ENCODE peak calls at places on chromosomes 16 and 17, in seven cellular contexts. One of them, this sample, is unnamed.

GRCh38 chr16:8677481-8677880 is 3.1 kb downstream of the ABAT start:
- DNase-seq in amygdala: no peak
- DNase-seq in RCC 7860: no peak
- DNase-seq in brain microvascular endothelial cell: no peak
- DNase-seq in stimulated activated CD4-positive, alpha-beta T cell treated with anti-CD3 and anti-CD28 coated beads, Interleukin-2, amount 100 ng/mL, for 4 hours: no peak
- DNase-seq in endothelial cell: no peak
- DNase-seq in stomach: no peak
- DNase-seq in this sample: peak; percentile 33

GRCh38 chr16:28042856-28043255 is 20.7 kb downstream of the GSG1L start:
- DNase-seq in stomach: no peak
- DNase-seq in endothelial cell: no peak
- DNase-seq in brain microvascular endothelial cell: no peak
- DNase-seq in stimulated activated CD4-positive, alpha-beta T cell treated with anti-CD3 and anti-CD28 coated beads, Interleukin-2, amount 100 ng/mL, for 4 hours: no peak
- DNase-seq in amygdala: no peak
- DNase-seq in RCC 7860: no peak
- DNase-seq in this sample: no peak

GRCh38 chr16:69410285-69410990 is 14.0 kb upstream of the CYB5B start:
- DNase-seq in amygdala: no peak
- DNase-seq in stimulated activated CD4-positive, alpha-beta T cell treated with anti-CD3 and anti-CD28 coated beads, Interleukin-2, amount 100 ng/mL, for 4 hours: no peak
- DNase-seq in endothelial cell: no peak
- DNase-seq in brain microvascular endothelial cell: peak; percentile 32
- DNase-seq in RCC 7860: no peak
- DNase-seq in stomach: no peak
- DNase-seq in this sample: no peak

GRCh38 chr17:46024590-46024989 is 25.5 kb downstream of the STH start:
- DNase-seq in stimulated activated CD4-positive, alpha-beta T cell treated with anti-CD3 and anti-CD28 coated beads, Interleukin-2, amount 100 ng/mL, for 4 hours: no peak
- DNase-seq in RCC 7860: no peak
- DNase-seq in endothelial cell: no peak
- DNase-seq in amygdala: no peak
- DNase-seq in stomach: no peak
- DNase-seq in brain microvascular endothelial cell: no peak
- DNase-seq in this sample: no peak

GRCh38 chr16:74743668-74744299 is 30.8 kb downstream of the FA2H start:
- DNase-seq in stimulated activated CD4-positive, alpha-beta T cell treated with anti-CD3 and anti-CD28 coated beads, Interleukin-2, amount 100 ng/mL, for 4 hours: no peak
- DNase-seq in brain microvascular endothelial cell: peak; percentile 16
- DNase-seq in stomach: peak; percentile 97
- DNase-seq in endothelial cell: no peak
- DNase-seq in amygdala: no peak
- DNase-seq in RCC 7860: peak; percentile 95
- DNase-seq in this sample: peak; percentile 97

GRCh38 chr16:48608871-48609452 is 1.0 kb downstream of the N4BP1 start:
- DNase-seq in brain microvascular endothelial cell: no peak
- DNase-seq in RCC 7860: no peak
- DNase-seq in stomach: peak; percentile 21
- DNase-seq in stimulated activated CD4-positive, alpha-beta T cell treated with anti-CD3 and anti-CD28 coated beads, Interleukin-2, amount 100 ng/mL, for 4 hours: no peak
- DNase-seq in endothelial cell: no peak
- DNase-seq in amygdala: no peak
- DNase-seq in this sample: no peak

GRCh38 chr17:49874911-49875310 is 27.0 kb upstream of the TAC4 start:
- DNase-seq in stomach: no peak
- DNase-seq in endothelial cell: no peak
- DNase-seq in stimulated activated CD4-positive, alpha-beta T cell treated with anti-CD3 and anti-CD28 coated beads, Interleukin-2, amount 100 ng/mL, for 4 hours: no peak
- DNase-seq in brain microvascular endothelial cell: no peak
- DNase-seq in RCC 7860: no peak
- DNase-seq in amygdala: no peak
- DNase-seq in this sample: no peak

GRCh38 chr16:84884311-84885023 is 64.7 kb downstream of the CRISPLD2 start:
- DNase-seq in RCC 7860: peak; percentile 12
- DNase-seq in stimulated activated CD4-positive, alpha-beta T cell treated with anti-CD3 and anti-CD28 coated beads, Interleukin-2, amount 100 ng/mL, for 4 hours: no peak
- DNase-seq in brain microvascular endothelial cell: no peak
- DNase-seq in amygdala: peak; percentile 70
- DNase-seq in endothelial cell: no peak
- DNase-seq in stomach: peak; percentile 53
- DNase-seq in this sample: peak; percentile 85

GRCh38 chr17:27455914-27456680 is at the start of gene KSR1:
- DNase-seq in amygdala: peak; percentile 80
- DNase-seq in stimulated activated CD4-positive, alpha-beta T cell treated with anti-CD3 and anti-CD28 coated beads, Interleukin-2, amount 100 ng/mL, for 4 hours: peak; percentile 73
- DNase-seq in endothelial cell: peak; percentile 80
- DNase-seq in stomach: peak; percentile 89
- DNase-seq in RCC 7860: no peak
- DNase-seq in brain microvascular endothelial cell: peak; percentile 52
- DNase-seq in this sample: peak; percentile 83

GRCh38 chr16:75231570-75231969 is 12.8 kb downstream of the CTRB1 start:
- DNase-seq in stomach: no peak
- DNase-seq in RCC 7860: no peak
- DNase-seq in amygdala: no peak
- DNase-seq in endothelial cell: no peak
- DNase-seq in brain microvascular endothelial cell: no peak
- DNase-seq in stimulated activated CD4-positive, alpha-beta T cell treated with anti-CD3 and anti-CD28 coated beads, Interleukin-2, amount 100 ng/mL, for 4 hours: no peak
- DNase-seq in this sample: peak; percentile 28

GRCh38 chr17:51434434-51435170 is 174.3 kb downstream of the UTP18 start:
- DNase-seq in amygdala: no peak
- DNase-seq in RCC 7860: no peak
- DNase-seq in brain microvascular endothelial cell: no peak
- DNase-seq in stimulated activated CD4-positive, alpha-beta T cell treated with anti-CD3 and anti-CD28 coated beads, Interleukin-2, amount 100 ng/mL, for 4 hours: no peak
- DNase-seq in stomach: no peak
- DNase-seq in endothelial cell: no peak
- DNase-seq in this sample: no peak

GRCh38 chr16:4433914-4434787 is 8.5 kb downstream of the DNAJA3 start:
- DNase-seq in amygdala: no peak
- DNase-seq in endothelial cell: no peak
- DNase-seq in brain microvascular endothelial cell: no peak
- DNase-seq in RCC 7860: no peak
- DNase-seq in stomach: no peak
- DNase-seq in stimulated activated CD4-positive, alpha-beta T cell treated with anti-CD3 and anti-CD28 coated beads, Interleukin-2, amount 100 ng/mL, for 4 hours: no peak
- DNase-seq in this sample: no peak

GRCh38 chr17:34386925-34387550 is 24.0 kb upstream of the CCL1 start:
- DNase-seq in brain microvascular endothelial cell: no peak
- DNase-seq in RCC 7860: no peak
- DNase-seq in stomach: no peak
- DNase-seq in amygdala: peak; percentile 45
- DNase-seq in stimulated activated CD4-positive, alpha-beta T cell treated with anti-CD3 and anti-CD28 coated beads, Interleukin-2, amount 100 ng/mL, for 4 hours: no peak
- DNase-seq in endothelial cell: no peak
- DNase-seq in this sample: no peak

GRCh38 chr16:1154291-1154886 is 1.5 kb downstream of the CACNA1H start:
- DNase-seq in stomach: no peak
- DNase-seq in brain microvascular endothelial cell: no peak
- DNase-seq in endothelial cell: no peak
- DNase-seq in amygdala: no peak
- DNase-seq in stimulated activated CD4-positive, alpha-beta T cell treated with anti-CD3 and anti-CD28 coated beads, Interleukin-2, amount 100 ng/mL, for 4 hours: no peak
- DNase-seq in RCC 7860: no peak
- DNase-seq in this sample: no peak

GRCh38 chr17:42194133-42194899 is at the start of gene GHDC:
- DNase-seq in RCC 7860: peak; percentile 60
- DNase-seq in brain microvascular endothelial cell: peak; percentile 57
- DNase-seq in stomach: peak; percentile 86
- DNase-seq in amygdala: peak; percentile 92
- DNase-seq in stimulated activated CD4-positive, alpha-beta T cell treated with anti-CD3 and anti-CD28 coated beads, Interleukin-2, amount 100 ng/mL, for 4 hours: peak; percentile 69
- DNase-seq in endothelial cell: peak; percentile 48
- DNase-seq in this sample: peak; percentile 63

GRCh38 chr17:66747561-66748275 is 87.2 kb upstream of the CACNG5 start:
- DNase-seq in stomach: no peak
- DNase-seq in amygdala: no peak
- DNase-seq in endothelial cell: no peak
- DNase-seq in RCC 7860: no peak
- DNase-seq in stimulated activated CD4-positive, alpha-beta T cell treated with anti-CD3 and anti-CD28 coated beads, Interleukin-2, amount 100 ng/mL, for 4 hours: no peak
- DNase-seq in brain microvascular endothelial cell: peak; percentile 93
- DNase-seq in this sample: no peak

GRCh38 chr17:50908860-50909764 is 43.0 kb upstream of the TOB1 start:
- DNase-seq in brain microvascular endothelial cell: no peak
- DNase-seq in amygdala: no peak
- DNase-seq in RCC 7860: no peak
- DNase-seq in stomach: peak; percentile 95
- DNase-seq in stimulated activated CD4-positive, alpha-beta T cell treated with anti-CD3 and anti-CD28 coated beads, Interleukin-2, amount 100 ng/mL, for 4 hours: no peak
- DNase-seq in endothelial cell: no peak
- DNase-seq in this sample: no peak

GRCh38 chr17:8726951-8727555 is 17.6 kb downstream of the CCDC42 start:
- DNase-seq in endothelial cell: no peak
- DNase-seq in amygdala: no peak
- DNase-seq in brain microvascular endothelial cell: no peak
- DNase-seq in stomach: no peak
- DNase-seq in RCC 7860: no peak
- DNase-seq in stimulated activated CD4-positive, alpha-beta T cell treated with anti-CD3 and anti-CD28 coated beads, Interleukin-2, amount 100 ng/mL, for 4 hours: no peak
- DNase-seq in this sample: no peak

GRCh38 chr17:29588561-29589411 is 662 bp downstream of the GIT1 start:
- DNase-seq in brain microvascular endothelial cell: no peak
- DNase-seq in endothelial cell: peak; percentile 51
- DNase-seq in stimulated activated CD4-positive, alpha-beta T cell treated with anti-CD3 and anti-CD28 coated beads, Interleukin-2, amount 100 ng/mL, for 4 hours: peak; percentile 71
- DNase-seq in RCC 7860: no peak
- DNase-seq in stomach: no peak
- DNase-seq in amygdala: peak; percentile 28
- DNase-seq in this sample: no peak

GRCh38 chr16:82971126-82971525 is 344.4 kb downstream of the CDH13 start:
- DNase-seq in stimulated activated CD4-positive, alpha-beta T cell treated with anti-CD3 and anti-CD28 coated beads, Interleukin-2, amount 100 ng/mL, for 4 hours: no peak
- DNase-seq in endothelial cell: no peak
- DNase-seq in RCC 7860: no peak
- DNase-seq in stomach: no peak
- DNase-seq in brain microvascular endothelial cell: no peak
- DNase-seq in amygdala: no peak
- DNase-seq in this sample: no peak

GRCh38 chr17:21199311-21199710 is 14.7 kb downstream of the TMEM11 start:
- DNase-seq in brain microvascular endothelial cell: peak; percentile 72
- DNase-seq in RCC 7860: no peak
- DNase-seq in amygdala: no peak
- DNase-seq in endothelial cell: no peak
- DNase-seq in stomach: no peak
- DNase-seq in stimulated activated CD4-positive, alpha-beta T cell treated with anti-CD3 and anti-CD28 coated beads, Interleukin-2, amount 100 ng/mL, for 4 hours: no peak
- DNase-seq in this sample: no peak